ENCODE peak calls at places on chromosomes 12 and 14, in eight cellular contexts. One of them, this sample, is unnamed.

GRCh38 chr14:61889914-61890351 is 127.7 kb downstream of the SNAPC1 start:
- DNase-seq in neural progenitor cell: no peak
- DNase-seq in fibroblast of lung: no peak
- DNase-seq in MM.1S: peak; percentile 66
- DNase-seq in uterus: no peak
- DNase-seq in esophagus squamous epithelium: no peak
- DNase-seq in prostate gland: no peak
- DNase-seq in H1: no peak
- DNase-seq in this sample: no peak

GRCh38 chr12:2633176-2633824 is 161.5 kb upstream of the FKBP4 start:
- DNase-seq in neural progenitor cell: no peak
- DNase-seq in fibroblast of lung: no peak
- DNase-seq in MM.1S: no peak
- DNase-seq in uterus: no peak
- DNase-seq in esophagus squamous epithelium: no peak
- DNase-seq in prostate gland: no peak
- DNase-seq in H1: no peak
- DNase-seq in this sample: no peak

GRCh38 chr12:132506730-132507538 is 17.0 kb downstream of the FBRSL1 start:
- DNase-seq in neural progenitor cell: no peak
- DNase-seq in fibroblast of lung: peak; percentile 75
- DNase-seq in MM.1S: no peak
- DNase-seq in uterus: peak; percentile 80
- DNase-seq in esophagus squamous epithelium: no peak
- DNase-seq in prostate gland: peak; percentile 74
- DNase-seq in H1: no peak
- DNase-seq in this sample: no peak

GRCh38 chr14:95025218-95025617 is 132.1 kb downstream of the DICER1 start:
- DNase-seq in neural progenitor cell: no peak
- DNase-seq in fibroblast of lung: no peak
- DNase-seq in MM.1S: no peak
- DNase-seq in uterus: no peak
- DNase-seq in esophagus squamous epithelium: no peak
- DNase-seq in prostate gland: no peak
- DNase-seq in H1: no peak
- DNase-seq in this sample: no peak

GRCh38 chr12:75862692-75863471 is 168.7 kb downstream of the PHLDA1 start:
- DNase-seq in neural progenitor cell: no peak
- DNase-seq in fibroblast of lung: peak; percentile 70
- DNase-seq in MM.1S: no peak
- DNase-seq in uterus: no peak
- DNase-seq in esophagus squamous epithelium: no peak
- DNase-seq in prostate gland: no peak
- DNase-seq in H1: no peak
- DNase-seq in this sample: peak; percentile 81

GRCh38 chr12:124827588-124828184 is 36.0 kb downstream of the SCARB1 start:
- DNase-seq in neural progenitor cell: no peak
- DNase-seq in fibroblast of lung: no peak
- DNase-seq in MM.1S: no peak
- DNase-seq in uterus: no peak
- DNase-seq in esophagus squamous epithelium: no peak
- DNase-seq in prostate gland: no peak
- DNase-seq in H1: no peak
- DNase-seq in this sample: no peak

GRCh38 chr12:76883826-76884225 is 5.0 kb upstream of the CSRP2 start:
- DNase-seq in neural progenitor cell: no peak
- DNase-seq in fibroblast of lung: peak; percentile 90
- DNase-seq in MM.1S: no peak
- DNase-seq in uterus: peak; percentile 26
- DNase-seq in esophagus squamous epithelium: no peak
- DNase-seq in prostate gland: no peak
- DNase-seq in H1: no peak
- DNase-seq in this sample: no peak

GRCh38 chr14:83993545-83993944 is 1536.4 kb upstream of the FLRT2 start:
- DNase-seq in neural progenitor cell: no peak
- DNase-seq in fibroblast of lung: peak; percentile 30
- DNase-seq in MM.1S: no peak
- DNase-seq in uterus: no peak
- DNase-seq in esophagus squamous epithelium: no peak
- DNase-seq in prostate gland: no peak
- DNase-seq in H1: no peak
- DNase-seq in this sample: no peak

DNA sequence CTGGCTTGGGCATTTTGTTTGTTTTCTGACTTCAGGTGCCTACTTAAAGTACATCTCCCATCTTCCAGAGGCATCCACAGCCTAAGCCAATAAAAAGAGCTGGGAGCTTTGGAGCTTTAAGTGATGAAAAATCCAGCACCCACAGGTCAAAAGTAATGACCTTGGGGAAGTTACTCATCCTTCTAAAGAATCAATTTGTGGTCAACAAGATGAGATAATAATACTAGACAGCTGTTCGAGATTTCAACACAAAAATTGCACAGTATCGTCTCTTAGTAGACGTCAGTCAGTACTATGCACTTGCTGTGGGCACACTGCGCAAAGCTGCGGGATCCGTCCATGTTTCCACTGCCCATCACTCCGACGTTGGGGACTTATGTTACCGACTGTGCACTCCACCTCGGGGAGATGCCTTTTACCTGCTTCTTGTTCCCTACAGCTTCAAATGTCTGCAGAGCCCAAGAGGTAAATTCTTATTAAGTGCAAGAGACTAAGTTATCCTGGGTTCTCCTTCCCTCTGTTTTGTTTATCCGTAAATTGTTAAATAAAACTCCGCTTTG is 1.2 kb downstream of the ST8SIA1 start:
- DNase-seq in neural progenitor cell: no peak
- DNase-seq in fibroblast of lung: peak; percentile 93
- DNase-seq in MM.1S: no peak
- DNase-seq in uterus: no peak
- DNase-seq in esophagus squamous epithelium: no peak
- DNase-seq in prostate gland: no peak
- DNase-seq in H1: no peak
- DNase-seq in this sample: no peak
- H3K27ac ChIP-seq in neural progenitor cell: no peak overlapping the region
- H3K27ac ChIP-seq in fibroblast of lung: no peak overlapping the region
- H3K27ac ChIP-seq in MM.1S: no peak overlapping the region
- H3K27ac ChIP-seq in uterus: peak overlapping the region; percentile 76
- H3K27ac ChIP-seq in esophagus squamous epithelium: no peak overlapping the region
- H3K27ac ChIP-seq in prostate gland: peak overlapping the region; percentile 72
- H3K27ac ChIP-seq in H1: no peak overlapping the region
- H3K27ac ChIP-seq in this sample: no peak overlapping the region

GRCh38 chr12:70254846-70255245 is 11.6 kb downstream of the CNOT2 start:
- DNase-seq in neural progenitor cell: no peak
- DNase-seq in fibroblast of lung: no peak
- DNase-seq in MM.1S: no peak
- DNase-seq in uterus: no peak
- DNase-seq in esophagus squamous epithelium: no peak
- DNase-seq in prostate gland: no peak
- DNase-seq in H1: no peak
- DNase-seq in this sample: no peak

GRCh38 chr12:70260610-70261009 is 17.4 kb downstream of the CNOT2 start:
- DNase-seq in neural progenitor cell: no peak
- DNase-seq in fibroblast of lung: no peak
- DNase-seq in MM.1S: no peak
- DNase-seq in uterus: no peak
- DNase-seq in esophagus squamous epithelium: no peak
- DNase-seq in prostate gland: no peak
- DNase-seq in H1: no peak
- DNase-seq in this sample: no peak

GRCh38 chr12:70254225-70254624 is 11.0 kb downstream of the CNOT2 start:
- DNase-seq in neural progenitor cell: no peak
- DNase-seq in fibroblast of lung: no peak
- DNase-seq in MM.1S: no peak
- DNase-seq in uterus: no peak
- DNase-seq in esophagus squamous epithelium: no peak
- DNase-seq in prostate gland: no peak
- DNase-seq in H1: no peak
- DNase-seq in this sample: no peak

GRCh38 chr12:70255311-70255710 is 12.1 kb downstream of the CNOT2 start:
- DNase-seq in neural progenitor cell: no peak
- DNase-seq in fibroblast of lung: peak; percentile 46
- DNase-seq in MM.1S: no peak
- DNase-seq in uterus: no peak
- DNase-seq in esophagus squamous epithelium: no peak
- DNase-seq in prostate gland: no peak
- DNase-seq in H1: no peak
- DNase-seq in this sample: no peak

DNA sequence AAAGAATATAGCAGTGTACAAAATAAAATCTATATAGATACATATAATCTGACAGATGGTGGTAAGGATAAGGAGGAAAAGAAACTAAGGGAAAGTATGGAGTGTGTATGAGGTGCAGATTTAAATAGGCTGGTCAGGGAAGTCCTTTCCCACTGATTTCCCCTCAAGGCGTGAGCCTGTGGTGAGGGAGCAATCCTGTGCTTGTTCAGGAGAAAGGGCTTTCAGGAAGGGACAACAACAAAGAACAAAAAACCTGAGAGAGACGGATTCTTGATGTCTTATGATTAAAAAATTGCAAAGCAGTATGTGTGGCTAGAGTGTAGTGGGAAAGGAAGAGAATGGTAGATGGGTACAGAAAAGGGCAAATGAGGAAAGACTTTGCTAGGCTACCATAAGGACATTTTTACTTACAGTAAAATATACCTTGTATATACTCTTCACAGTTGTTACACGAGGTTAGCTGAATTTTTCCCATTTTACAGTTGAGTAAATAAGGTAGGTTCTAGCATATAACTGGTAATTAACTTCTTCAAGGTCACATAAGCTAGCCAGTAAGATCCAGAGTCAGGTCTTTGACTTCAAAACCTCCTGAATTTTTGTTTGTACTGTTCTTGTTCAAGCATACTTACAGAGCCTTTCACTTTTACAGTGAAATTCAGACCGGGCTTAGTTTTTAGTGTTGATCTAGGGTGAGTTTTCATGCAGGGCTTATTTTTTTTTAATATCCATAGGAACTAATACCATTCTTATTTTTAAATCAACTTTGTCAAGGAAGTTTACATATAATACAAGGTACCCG is 15.6 kb downstream of the CNOT2 start:
- DNase-seq in neural progenitor cell: no peak
- DNase-seq in fibroblast of lung: no peak
- DNase-seq in MM.1S: no peak
- DNase-seq in uterus: no peak
- DNase-seq in esophagus squamous epithelium: no peak
- DNase-seq in prostate gland: no peak
- DNase-seq in H1: no peak
- DNase-seq in this sample: no peak
- H3K27ac ChIP-seq in neural progenitor cell: no peak overlapping the region
- H3K27ac ChIP-seq in fibroblast of lung: no peak overlapping the region
- H3K27ac ChIP-seq in MM.1S: no peak overlapping the region
- H3K27ac ChIP-seq in uterus: no peak overlapping the region
- H3K27ac ChIP-seq in esophagus squamous epithelium: no peak overlapping the region
- H3K27ac ChIP-seq in prostate gland: no peak overlapping the region
- H3K27ac ChIP-seq in H1: no peak overlapping the region
- H3K27ac ChIP-seq in this sample: no peak overlapping the region

DNA sequence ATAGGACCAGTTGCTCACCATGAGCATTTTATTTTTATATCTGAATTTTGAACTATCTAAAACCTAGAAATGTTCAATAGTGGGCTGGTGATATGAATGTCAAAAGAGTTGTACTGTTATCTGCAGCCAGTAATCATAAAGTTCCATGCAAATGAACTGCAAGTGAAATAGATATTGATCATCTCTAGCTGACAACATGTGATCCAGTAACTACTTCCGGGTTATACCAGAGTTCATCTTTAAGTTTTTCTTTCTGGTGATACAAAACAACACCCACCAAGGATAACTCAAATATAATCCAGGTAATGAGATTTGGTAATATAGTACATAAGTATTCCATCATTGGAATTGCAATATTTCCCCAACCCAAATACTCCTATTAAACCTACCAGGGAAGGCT is 4.1 kb downstream of the IL26 start:
- DNase-seq in neural progenitor cell: no peak
- DNase-seq in fibroblast of lung: no peak
- DNase-seq in MM.1S: no peak
- DNase-seq in uterus: no peak
- DNase-seq in esophagus squamous epithelium: no peak
- DNase-seq in prostate gland: no peak
- DNase-seq in H1: no peak
- DNase-seq in this sample: no peak
- H3K27ac ChIP-seq in neural progenitor cell: no peak overlapping the region
- H3K27ac ChIP-seq in fibroblast of lung: no peak overlapping the region
- H3K27ac ChIP-seq in MM.1S: no peak overlapping the region
- H3K27ac ChIP-seq in uterus: no peak overlapping the region
- H3K27ac ChIP-seq in esophagus squamous epithelium: no peak overlapping the region
- H3K27ac ChIP-seq in prostate gland: no peak overlapping the region
- H3K27ac ChIP-seq in H1: no peak overlapping the region
- H3K27ac ChIP-seq in this sample: no peak overlapping the region

DNA sequence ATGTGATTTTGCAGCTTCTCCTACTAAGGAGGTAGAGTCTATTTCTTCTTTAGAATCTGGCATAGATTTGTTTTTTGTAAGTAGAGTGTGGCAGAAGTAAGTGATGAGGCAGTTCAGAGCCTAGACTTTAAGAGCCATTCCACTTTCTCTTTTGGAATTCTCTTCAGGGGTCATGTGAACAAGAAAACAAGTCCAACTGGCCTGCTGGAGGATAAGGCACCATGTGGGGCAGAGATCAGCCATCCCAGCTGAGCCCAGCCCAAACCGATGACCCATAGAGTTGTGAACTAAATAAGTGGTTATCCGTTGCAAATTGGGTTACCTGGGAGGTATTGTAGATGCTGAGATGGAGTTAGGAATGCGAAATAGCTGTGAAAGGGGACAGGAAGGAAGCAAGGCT is 60.3 kb upstream of the TBPL2 start:
- DNase-seq in neural progenitor cell: no peak
- DNase-seq in fibroblast of lung: no peak
- DNase-seq in MM.1S: no peak
- DNase-seq in uterus: no peak
- DNase-seq in esophagus squamous epithelium: no peak
- DNase-seq in prostate gland: no peak
- DNase-seq in H1: no peak
- DNase-seq in this sample: no peak
- H3K27ac ChIP-seq in neural progenitor cell: no peak overlapping the region
- H3K27ac ChIP-seq in fibroblast of lung: no peak overlapping the region
- H3K27ac ChIP-seq in MM.1S: no peak overlapping the region
- H3K27ac ChIP-seq in uterus: no peak overlapping the region
- H3K27ac ChIP-seq in esophagus squamous epithelium: no peak overlapping the region
- H3K27ac ChIP-seq in prostate gland: no peak overlapping the region
- H3K27ac ChIP-seq in H1: peak overlapping the region; percentile 22
- H3K27ac ChIP-seq in this sample: no peak overlapping the region

DNA sequence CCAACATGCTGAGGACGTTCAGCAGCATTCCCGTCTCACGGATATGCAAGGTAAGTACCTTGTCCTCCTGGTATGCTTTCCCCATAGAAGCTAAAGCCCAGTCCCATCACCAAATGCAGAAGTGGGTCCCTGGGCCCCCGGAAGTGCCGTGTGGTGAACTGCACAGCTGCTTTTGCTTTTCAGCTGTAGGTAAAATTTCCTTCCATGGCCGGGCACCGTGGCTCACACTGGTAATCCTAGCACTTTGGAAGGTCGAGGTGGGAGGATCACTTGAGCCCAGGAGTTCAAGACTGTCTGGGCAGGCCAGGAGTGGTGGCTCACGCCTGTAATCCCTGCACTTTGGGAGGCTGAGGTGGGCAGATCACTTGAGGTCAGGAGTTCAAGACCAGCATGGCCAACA is 44.1 kb downstream of the HSP90AA1 start:
- DNase-seq in neural progenitor cell: no peak
- DNase-seq in fibroblast of lung: no peak
- DNase-seq in MM.1S: no peak
- DNase-seq in uterus: no peak
- DNase-seq in esophagus squamous epithelium: no peak
- DNase-seq in prostate gland: no peak
- DNase-seq in H1: no peak
- DNase-seq in this sample: no peak
- H3K27ac ChIP-seq in neural progenitor cell: no peak overlapping the region
- H3K27ac ChIP-seq in fibroblast of lung: no peak overlapping the region
- H3K27ac ChIP-seq in MM.1S: no peak overlapping the region
- H3K27ac ChIP-seq in uterus: no peak overlapping the region
- H3K27ac ChIP-seq in esophagus squamous epithelium: no peak overlapping the region
- H3K27ac ChIP-seq in prostate gland: no peak overlapping the region
- H3K27ac ChIP-seq in H1: no peak overlapping the region
- H3K27ac ChIP-seq in this sample: no peak overlapping the region

GRCh38 chr12:106304797-106305196 is 2.3 kb downstream of the TCP11L2 start:
- DNase-seq in neural progenitor cell: no peak
- DNase-seq in fibroblast of lung: no peak
- DNase-seq in MM.1S: no peak
- DNase-seq in uterus: no peak
- DNase-seq in esophagus squamous epithelium: no peak
- DNase-seq in prostate gland: no peak
- DNase-seq in H1: no peak
- DNase-seq in this sample: no peak
- H3K27ac ChIP-seq in neural progenitor cell: no peak overlapping the region
- H3K27ac ChIP-seq in fibroblast of lung: no peak overlapping the region
- H3K27ac ChIP-seq in MM.1S: no peak overlapping the region
- H3K27ac ChIP-seq in uterus: no peak overlapping the region
- H3K27ac ChIP-seq in esophagus squamous epithelium: no peak overlapping the region
- H3K27ac ChIP-seq in prostate gland: no peak overlapping the region
- H3K27ac ChIP-seq in H1: no peak overlapping the region
- H3K27ac ChIP-seq in this sample: no peak overlapping the region